ENCODE peak calls at places on chromosomes 5 and 9, in six cellular contexts. One of them, this sample, is unnamed.

GRCh38 chr5:135709998-135710670 is 124.3 kb upstream of the SLC25A48 start:
- DNase-seq in PC-3: no peak
- DNase-seq in breast epithelium: no peak
- DNase-seq in psoas muscle: no peak
- DNase-seq in fibroblast of lung: no peak
- DNase-seq in neuronal stem cell: no peak
- DNase-seq in this sample: no peak

GRCh38 chr5:151758141-151758429 is 346 bp downstream of the ATOX1 start:
- DNase-seq in PC-3: no peak
- DNase-seq in breast epithelium: no peak
- DNase-seq in psoas muscle: no peak
- DNase-seq in fibroblast of lung: no peak
- DNase-seq in neuronal stem cell: no peak
- DNase-seq in this sample: no peak

GRCh38 chr5:59769041-59769360 is 124.5 kb downstream of the PDE4D start:
- DNase-seq in PC-3: no peak
- DNase-seq in breast epithelium: no peak
- DNase-seq in psoas muscle: no peak
- DNase-seq in fibroblast of lung: no peak
- DNase-seq in neuronal stem cell: no peak
- DNase-seq in this sample: no peak

GRCh38 chr5:75885849-75886596 is 168.8 kb upstream of the POC5 start:
- DNase-seq in PC-3: no peak
- DNase-seq in breast epithelium: no peak
- DNase-seq in psoas muscle: no peak
- DNase-seq in fibroblast of lung: no peak
- DNase-seq in neuronal stem cell: no peak
- DNase-seq in this sample: no peak

GRCh38 chr9:94920439-94920951 is 194.0 kb downstream of the AOPEP start:
- DNase-seq in PC-3: no peak
- DNase-seq in breast epithelium: no peak
- DNase-seq in psoas muscle: peak; percentile 67
- DNase-seq in fibroblast of lung: peak; percentile 74
- DNase-seq in neuronal stem cell: no peak
- DNase-seq in this sample: no peak

GRCh38 chr5:124980174-124980941 is 233.9 kb upstream of the ZNF608 start:
- DNase-seq in PC-3: no peak
- DNase-seq in breast epithelium: no peak
- DNase-seq in psoas muscle: no peak
- DNase-seq in fibroblast of lung: peak; percentile 6
- DNase-seq in neuronal stem cell: peak; percentile 59
- DNase-seq in this sample: no peak

GRCh38 chr9:134895849-134896833 is 15.5 kb downstream of the FCN2 start:
- DNase-seq in PC-3: peak; percentile 61
- DNase-seq in breast epithelium: peak; percentile 67
- DNase-seq in psoas muscle: peak; percentile 62
- DNase-seq in fibroblast of lung: peak; percentile 86
- DNase-seq in neuronal stem cell: no peak
- DNase-seq in this sample: no peak

GRCh38 chr9:16092627-16093091 is 539.8 kb downstream of the CCDC171 start:
- DNase-seq in PC-3: no peak
- DNase-seq in breast epithelium: no peak
- DNase-seq in psoas muscle: peak; percentile 16
- DNase-seq in fibroblast of lung: no peak
- DNase-seq in neuronal stem cell: no peak
- DNase-seq in this sample: no peak

GRCh38 chr5:179257190-179257741 is 88.0 kb downstream of the ADAMTS2 start:
- DNase-seq in PC-3: no peak
- DNase-seq in breast epithelium: peak; percentile 47
- DNase-seq in psoas muscle: peak; percentile 47
- DNase-seq in fibroblast of lung: no peak
- DNase-seq in neuronal stem cell: no peak
- DNase-seq in this sample: no peak

GRCh38 chr5:72325566-72326297 is 5.6 kb downstream of the PTCD2 start:
- DNase-seq in PC-3: peak; percentile 51
- DNase-seq in breast epithelium: no peak
- DNase-seq in psoas muscle: no peak
- DNase-seq in fibroblast of lung: peak; percentile 91
- DNase-seq in neuronal stem cell: no peak
- DNase-seq in this sample: no peak

GRCh38 chr5:45189042-45189441 is 380.3 kb downstream of the MRPS30 start:
- DNase-seq in PC-3: no peak
- DNase-seq in breast epithelium: no peak
- DNase-seq in psoas muscle: no peak
- DNase-seq in fibroblast of lung: no peak
- DNase-seq in neuronal stem cell: no peak
- DNase-seq in this sample: no peak

GRCh38 chr5:80254767-80255424 is 952 bp downstream of the SERINC5 start:
- DNase-seq in PC-3: peak; percentile 10
- DNase-seq in breast epithelium: peak; percentile 54
- DNase-seq in psoas muscle: no peak
- DNase-seq in fibroblast of lung: peak; percentile 68
- DNase-seq in neuronal stem cell: no peak
- DNase-seq in this sample: peak; percentile 36

GRCh38 chr5:171428168-171428658 is 8.8 kb downstream of the FGF18 start:
- DNase-seq in PC-3: no peak
- DNase-seq in breast epithelium: no peak
- DNase-seq in psoas muscle: peak; percentile 2
- DNase-seq in fibroblast of lung: no peak
- DNase-seq in neuronal stem cell: no peak
- DNase-seq in this sample: no peak

GRCh38 chr9:68669189-68669588 is 35.9 kb upstream of the PIP5K1B start:
- DNase-seq in PC-3: no peak
- DNase-seq in breast epithelium: no peak
- DNase-seq in psoas muscle: no peak
- DNase-seq in fibroblast of lung: no peak
- DNase-seq in neuronal stem cell: no peak
- DNase-seq in this sample: no peak

GRCh38 chr9:134629586-134630392 is 11.8 kb upstream of the COL5A1 start:
- DNase-seq in PC-3: no peak
- DNase-seq in breast epithelium: peak; percentile 38
- DNase-seq in psoas muscle: no peak
- DNase-seq in fibroblast of lung: no peak
- DNase-seq in neuronal stem cell: no peak
- DNase-seq in this sample: no peak

GRCh38 chr5:98770158-98770910 is 3.1 kb upstream of the RGMB start:
- DNase-seq in PC-3: peak; percentile 55
- DNase-seq in breast epithelium: no peak
- DNase-seq in psoas muscle: peak; percentile 45
- DNase-seq in fibroblast of lung: peak; percentile 63
- DNase-seq in neuronal stem cell: no peak
- DNase-seq in this sample: peak; percentile 62

GRCh38 chr5:95739857-95740256 is 8.7 kb downstream of the RHOBTB3 start:
- DNase-seq in PC-3: no peak
- DNase-seq in breast epithelium: no peak
- DNase-seq in psoas muscle: no peak
- DNase-seq in fibroblast of lung: no peak
- DNase-seq in neuronal stem cell: no peak
- DNase-seq in this sample: no peak

GRCh38 chr9:124130277-124131075 is 118.9 kb downstream of the LHX2 start:
- DNase-seq in PC-3: no peak
- DNase-seq in breast epithelium: no peak
- DNase-seq in psoas muscle: no peak
- DNase-seq in fibroblast of lung: no peak
- DNase-seq in neuronal stem cell: no peak
- DNase-seq in this sample: no peak

GRCh38 chr5:107808671-107809137 is 138.0 kb upstream of the EFNA5 start:
- DNase-seq in PC-3: no peak
- DNase-seq in breast epithelium: no peak
- DNase-seq in psoas muscle: no peak
- DNase-seq in fibroblast of lung: peak; percentile 12
- DNase-seq in neuronal stem cell: peak; percentile 80
- DNase-seq in this sample: no peak

GRCh38 chr5:147479949-147480348 is 29.9 kb downstream of the DPYSL3 start:
- DNase-seq in PC-3: peak; percentile 65
- DNase-seq in breast epithelium: no peak
- DNase-seq in psoas muscle: no peak
- DNase-seq in fibroblast of lung: peak; percentile 84
- DNase-seq in neuronal stem cell: no peak
- DNase-seq in this sample: no peak

GRCh38 chr9:105026451-105026850 is 98.5 kb upstream of the ABCA1 start:
- DNase-seq in PC-3: peak; percentile 21
- DNase-seq in breast epithelium: no peak
- DNase-seq in psoas muscle: no peak
- DNase-seq in fibroblast of lung: peak; percentile 81
- DNase-seq in neuronal stem cell: no peak
- DNase-seq in this sample: no peak

GRCh38 chr9:76373173-76373771 is 21.0 kb downstream of the RFK start:
- DNase-seq in PC-3: no peak
- DNase-seq in breast epithelium: no peak
- DNase-seq in psoas muscle: peak; percentile 61
- DNase-seq in fibroblast of lung: peak; percentile 84
- DNase-seq in neuronal stem cell: no peak
- DNase-seq in this sample: no peak

GRCh38 chr5:78779771-78780616 is 131.4 kb upstream of the LHFPL2 start:
- DNase-seq in PC-3: peak; percentile 90
- DNase-seq in breast epithelium: no peak
- DNase-seq in psoas muscle: no peak
- DNase-seq in fibroblast of lung: peak; percentile 97
- DNase-seq in neuronal stem cell: no peak
- DNase-seq in this sample: no peak

GRCh38 chr9:115746496-115746895 is 407.1 kb upstream of the PAPPA start:
- DNase-seq in PC-3: no peak
- DNase-seq in breast epithelium: no peak
- DNase-seq in psoas muscle: no peak
- DNase-seq in fibroblast of lung: peak; percentile 42
- DNase-seq in neuronal stem cell: no peak
- DNase-seq in this sample: no peak

GRCh38 chr5:159878988-159879471 is 37.3 kb upstream of the ADRA1B start:
- DNase-seq in PC-3: no peak
- DNase-seq in breast epithelium: no peak
- DNase-seq in psoas muscle: peak; percentile 77
- DNase-seq in fibroblast of lung: peak; percentile 87
- DNase-seq in neuronal stem cell: peak; percentile 67
- DNase-seq in this sample: no peak
- H3K4me3 ChIP-seq in PC-3: no peak overlapping the region
- H3K4me3 ChIP-seq in breast epithelium: no peak overlapping the region
- H3K4me3 ChIP-seq in psoas muscle: no peak overlapping the region
- H3K4me3 ChIP-seq in fibroblast of lung: no peak overlapping the region
- H3K4me3 ChIP-seq in neuronal stem cell: no peak overlapping the region
- H3K4me3 ChIP-seq in this sample: no peak overlapping the region

DNA sequence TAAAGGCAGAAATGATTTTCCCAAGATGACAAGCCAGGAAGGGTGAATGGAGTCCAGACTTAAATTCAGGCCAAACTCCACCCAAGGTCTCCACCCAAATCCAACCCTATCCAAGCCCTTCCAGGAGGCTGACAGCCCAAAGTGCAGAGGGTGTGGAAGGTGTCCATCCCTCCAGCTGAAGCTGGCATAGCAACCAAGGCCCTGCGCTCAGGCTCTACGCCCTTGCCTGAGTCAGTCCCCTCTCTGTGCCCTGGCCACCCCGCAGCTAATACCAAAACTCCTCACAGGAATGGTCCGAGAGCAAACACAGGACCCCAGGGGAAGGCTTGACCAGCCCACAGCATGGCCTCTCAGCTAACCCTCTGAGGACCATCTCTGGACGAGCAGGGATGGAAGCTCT is 2.1 kb downstream of the SEPTIN8 start:
- DNase-seq in PC-3: no peak
- DNase-seq in breast epithelium: no peak
- DNase-seq in psoas muscle: peak; percentile 33
- DNase-seq in fibroblast of lung: no peak
- DNase-seq in neuronal stem cell: no peak
- DNase-seq in this sample: no peak
- H3K4me1 ChIP-seq in PC-3: peaks cover 14% of the 10 kb centered on the region
- H3K4me1 ChIP-seq in breast epithelium: peaks cover 5% of the 10 kb centered on the region
- H3K4me1 ChIP-seq in psoas muscle: peaks cover 6% of the 10 kb centered on the region
- H3K4me1 ChIP-seq in fibroblast of lung: peaks cover 23% of the 10 kb centered on the region
- H3K4me1 ChIP-seq in neuronal stem cell: peaks cover 30% of the 10 kb centered on the region
- H3K4me1 ChIP-seq in this sample: peaks cover 3% of the 10 kb centered on the region

GRCh38 chr5:1215320-1216096 is 9.7 kb upstream of the SLC6A18 start:
- DNase-seq in PC-3: no peak
- DNase-seq in breast epithelium: no peak
- DNase-seq in psoas muscle: no peak
- DNase-seq in fibroblast of lung: no peak
- DNase-seq in neuronal stem cell: no peak
- DNase-seq in this sample: no peak

GRCh38 chr5:1216211-1216917 is 8.8 kb upstream of the SLC6A18 start:
- DNase-seq in PC-3: no peak
- DNase-seq in breast epithelium: no peak
- DNase-seq in psoas muscle: peak; percentile 11
- DNase-seq in fibroblast of lung: no peak
- DNase-seq in neuronal stem cell: no peak
- DNase-seq in this sample: no peak

GRCh38 chr5:1214163-1214935 is 10.8 kb upstream of the SLC6A18 start:
- DNase-seq in PC-3: no peak
- DNase-seq in breast epithelium: no peak
- DNase-seq in psoas muscle: peak; percentile 8
- DNase-seq in fibroblast of lung: no peak
- DNase-seq in neuronal stem cell: no peak
- DNase-seq in this sample: no peak

GRCh38 chr5:1213508-1214162 is 11.5 kb upstream of the SLC6A18 start:
- DNase-seq in PC-3: no peak
- DNase-seq in breast epithelium: no peak
- DNase-seq in psoas muscle: peak; percentile 5
- DNase-seq in fibroblast of lung: no peak
- DNase-seq in neuronal stem cell: no peak
- DNase-seq in this sample: no peak

DNA sequence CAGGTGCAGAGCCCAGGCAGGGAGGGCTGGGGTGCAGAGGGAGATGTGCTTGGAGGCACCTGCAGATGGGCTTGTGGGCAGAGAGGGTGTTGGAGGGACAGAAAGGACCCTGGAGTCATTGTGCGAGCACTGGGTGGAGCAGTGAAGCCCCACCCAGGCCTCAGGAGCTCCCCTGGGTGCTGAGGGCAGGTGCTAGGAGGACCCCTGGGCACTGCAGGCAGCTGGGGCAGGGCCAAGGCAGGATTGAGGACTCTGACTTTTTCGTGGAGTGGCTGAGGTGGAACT is 10.3 kb upstream of the SLC6A18 start:
- DNase-seq in PC-3: no peak
- DNase-seq in breast epithelium: no peak
- DNase-seq in psoas muscle: no peak
- DNase-seq in fibroblast of lung: no peak
- DNase-seq in neuronal stem cell: no peak
- DNase-seq in this sample: no peak
- H3K9me3 ChIP-seq in PC-3: no peaks in the 10 kb centered on the region
- H3K9me3 ChIP-seq in breast epithelium: peaks cover 10% of the 10 kb centered on the region
- H3K9me3 ChIP-seq in psoas muscle: no peaks in the 10 kb centered on the region
- H3K9me3 ChIP-seq in fibroblast of lung: no peaks in the 10 kb centered on the region
- H3K9me3 ChIP-seq in neuronal stem cell: peaks cover 7% of the 10 kb centered on the region
- H3K9me3 ChIP-seq in this sample: no peaks in the 10 kb centered on the region

DNA sequence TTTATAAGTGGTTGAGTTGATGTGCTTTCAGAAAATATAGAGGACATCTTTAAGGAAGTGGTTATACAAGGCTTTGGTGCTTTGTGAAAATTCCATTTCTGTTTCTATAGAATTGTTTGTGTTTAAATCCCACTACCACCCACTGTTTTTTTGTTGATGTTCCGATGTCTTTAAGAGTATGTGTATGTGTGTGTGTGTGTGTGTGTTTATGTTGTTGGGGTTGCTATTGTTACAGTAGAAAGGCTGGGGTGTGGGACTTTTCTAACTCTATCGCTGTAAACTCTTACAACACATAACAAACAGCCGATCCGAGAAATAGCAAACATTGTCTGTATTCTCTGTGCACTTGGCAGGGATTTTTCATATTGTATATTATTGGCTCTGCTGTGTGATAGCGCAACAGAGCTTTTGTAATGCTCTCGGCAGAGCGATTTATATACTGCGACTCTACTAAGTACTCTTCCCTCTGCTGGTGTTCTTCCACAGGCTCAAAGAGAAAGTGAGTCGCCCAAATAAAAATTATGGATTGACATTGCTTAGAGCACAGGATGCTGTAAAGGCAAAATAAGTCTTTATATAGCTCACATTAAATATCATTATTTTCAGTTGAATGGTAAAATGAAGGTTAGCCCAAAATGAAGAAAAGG is 492.1 kb upstream of the ARRDC3 start:
- DNase-seq in PC-3: peak; percentile 19
- DNase-seq in breast epithelium: no peak
- DNase-seq in psoas muscle: no peak
- DNase-seq in fibroblast of lung: no peak
- DNase-seq in neuronal stem cell: no peak
- DNase-seq in this sample: no peak
- H3K4me3 ChIP-seq in PC-3: no peak overlapping the region
- H3K4me3 ChIP-seq in breast epithelium: no peak overlapping the region
- H3K4me3 ChIP-seq in psoas muscle: no peak overlapping the region
- H3K4me3 ChIP-seq in fibroblast of lung: no peak overlapping the region
- H3K4me3 ChIP-seq in neuronal stem cell: no peak overlapping the region
- H3K4me3 ChIP-seq in this sample: no peak overlapping the region